ENCODE peak calls at places on chromosomes 7 and 10, in nine cellular contexts. One of them, this sample, is unnamed.

GRCh38 chr10:87761892-87762291 is 56.1 kb downstream of the ATAD1 start:
- DNase-seq in pancreas: no peak
- DNase-seq in HFFc6: peak; percentile 57
- DNase-seq in Kasumi-1: peak; percentile 35
- DNase-seq in stimulated activated CD8-positive, alpha-beta memory T cell treated with anti-CD3 and anti-CD28 coated beads, Interleukin-4, amount 100 ng/mL, for 24 hours: peak; percentile 4
- DNase-seq in stimulated activated CD4-positive, alpha-beta T cell treated with anti-CD3 and anti-CD28 coated beads, Interleukin-4, amount 100 ng/mL, for 48 hours: peak; percentile 44
- DNase-seq in fibroblast of lung: peak; percentile 79
- DNase-seq in renal cortical epithelial cell: peak; percentile 86
- DNase-seq in NCI-H1105: no peak
- DNase-seq in this sample: peak; percentile 39

GRCh38 chr10:123997486-123998196 is 95.8 kb downstream of the CHST15 start:
- DNase-seq in renal cortical epithelial cell: peak; percentile 95
- DNase-seq in stimulated activated CD8-positive, alpha-beta memory T cell treated with anti-CD3 and anti-CD28 coated beads, Interleukin-4, amount 100 ng/mL, for 24 hours: no peak
- DNase-seq in stimulated activated CD4-positive, alpha-beta T cell treated with anti-CD3 and anti-CD28 coated beads, Interleukin-4, amount 100 ng/mL, for 48 hours: no peak
- DNase-seq in NCI-H1105: no peak
- DNase-seq in HFFc6: peak; percentile 99
- DNase-seq in Kasumi-1: peak; percentile 34
- DNase-seq in fibroblast of lung: peak; percentile 99
- DNase-seq in pancreas: no peak
- DNase-seq in this sample: no peak

GRCh38 chr10:124798781-124799180 is 2.8 kb upstream of the ABRAXAS2 start:
- DNase-seq in Kasumi-1: no peak
- DNase-seq in renal cortical epithelial cell: no peak
- DNase-seq in stimulated activated CD4-positive, alpha-beta T cell treated with anti-CD3 and anti-CD28 coated beads, Interleukin-4, amount 100 ng/mL, for 48 hours: no peak
- DNase-seq in NCI-H1105: no peak
- DNase-seq in pancreas: no peak
- DNase-seq in stimulated activated CD8-positive, alpha-beta memory T cell treated with anti-CD3 and anti-CD28 coated beads, Interleukin-4, amount 100 ng/mL, for 24 hours: no peak
- DNase-seq in fibroblast of lung: no peak
- DNase-seq in HFFc6: no peak
- DNase-seq in this sample: no peak

GRCh38 chr10:112741830-112742402 is 208.1 kb upstream of the TCF7L2 start:
- DNase-seq in Kasumi-1: no peak
- DNase-seq in fibroblast of lung: no peak
- DNase-seq in stimulated activated CD8-positive, alpha-beta memory T cell treated with anti-CD3 and anti-CD28 coated beads, Interleukin-4, amount 100 ng/mL, for 24 hours: no peak
- DNase-seq in stimulated activated CD4-positive, alpha-beta T cell treated with anti-CD3 and anti-CD28 coated beads, Interleukin-4, amount 100 ng/mL, for 48 hours: no peak
- DNase-seq in NCI-H1105: no peak
- DNase-seq in renal cortical epithelial cell: peak; percentile 72
- DNase-seq in HFFc6: no peak
- DNase-seq in pancreas: no peak
- DNase-seq in this sample: no peak

GRCh38 chr7:25735674-25736242 is 416.2 kb upstream of the NFE2L3 start:
- DNase-seq in NCI-H1105: no peak
- DNase-seq in stimulated activated CD4-positive, alpha-beta T cell treated with anti-CD3 and anti-CD28 coated beads, Interleukin-4, amount 100 ng/mL, for 48 hours: no peak
- DNase-seq in fibroblast of lung: no peak
- DNase-seq in Kasumi-1: no peak
- DNase-seq in stimulated activated CD8-positive, alpha-beta memory T cell treated with anti-CD3 and anti-CD28 coated beads, Interleukin-4, amount 100 ng/mL, for 24 hours: no peak
- DNase-seq in pancreas: no peak
- DNase-seq in renal cortical epithelial cell: no peak
- DNase-seq in HFFc6: no peak
- DNase-seq in this sample: peak; percentile 37

GRCh38 chr7:135910393-135911036 is 66.6 kb downstream of the MTPN start:
- DNase-seq in stimulated activated CD8-positive, alpha-beta memory T cell treated with anti-CD3 and anti-CD28 coated beads, Interleukin-4, amount 100 ng/mL, for 24 hours: no peak
- DNase-seq in pancreas: no peak
- DNase-seq in fibroblast of lung: no peak
- DNase-seq in renal cortical epithelial cell: no peak
- DNase-seq in HFFc6: no peak
- DNase-seq in Kasumi-1: no peak
- DNase-seq in NCI-H1105: no peak
- DNase-seq in stimulated activated CD4-positive, alpha-beta T cell treated with anti-CD3 and anti-CD28 coated beads, Interleukin-4, amount 100 ng/mL, for 48 hours: no peak
- DNase-seq in this sample: no peak

GRCh38 chr7:96093435-96093834 is 228.5 kb downstream of the SLC25A13 start:
- DNase-seq in stimulated activated CD8-positive, alpha-beta memory T cell treated with anti-CD3 and anti-CD28 coated beads, Interleukin-4, amount 100 ng/mL, for 24 hours: no peak
- DNase-seq in HFFc6: peak; percentile 65
- DNase-seq in renal cortical epithelial cell: peak; percentile 82
- DNase-seq in pancreas: no peak
- DNase-seq in stimulated activated CD4-positive, alpha-beta T cell treated with anti-CD3 and anti-CD28 coated beads, Interleukin-4, amount 100 ng/mL, for 48 hours: no peak
- DNase-seq in NCI-H1105: no peak
- DNase-seq in Kasumi-1: no peak
- DNase-seq in fibroblast of lung: peak; percentile 91
- DNase-seq in this sample: no peak

GRCh38 chr7:43660141-43660540 is 69.2 kb downstream of the COA1 start:
- DNase-seq in stimulated activated CD8-positive, alpha-beta memory T cell treated with anti-CD3 and anti-CD28 coated beads, Interleukin-4, amount 100 ng/mL, for 24 hours: no peak
- DNase-seq in fibroblast of lung: no peak
- DNase-seq in HFFc6: no peak
- DNase-seq in stimulated activated CD4-positive, alpha-beta T cell treated with anti-CD3 and anti-CD28 coated beads, Interleukin-4, amount 100 ng/mL, for 48 hours: no peak
- DNase-seq in pancreas: no peak
- DNase-seq in renal cortical epithelial cell: no peak
- DNase-seq in NCI-H1105: no peak
- DNase-seq in Kasumi-1: no peak
- DNase-seq in this sample: no peak

GRCh38 chr7:103391150-103391549 is 43.7 kb downstream of the PSMC2 start:
- DNase-seq in HFFc6: no peak
- DNase-seq in fibroblast of lung: no peak
- DNase-seq in renal cortical epithelial cell: no peak
- DNase-seq in stimulated activated CD4-positive, alpha-beta T cell treated with anti-CD3 and anti-CD28 coated beads, Interleukin-4, amount 100 ng/mL, for 48 hours: no peak
- DNase-seq in pancreas: no peak
- DNase-seq in Kasumi-1: no peak
- DNase-seq in stimulated activated CD8-positive, alpha-beta memory T cell treated with anti-CD3 and anti-CD28 coated beads, Interleukin-4, amount 100 ng/mL, for 24 hours: no peak
- DNase-seq in NCI-H1105: no peak
- DNase-seq in this sample: no peak

GRCh38 chr7:22563621-22564241 is 63.7 kb upstream of the STEAP1B start:
- DNase-seq in fibroblast of lung: peak; percentile 74
- DNase-seq in Kasumi-1: no peak
- DNase-seq in HFFc6: no peak
- DNase-seq in stimulated activated CD8-positive, alpha-beta memory T cell treated with anti-CD3 and anti-CD28 coated beads, Interleukin-4, amount 100 ng/mL, for 24 hours: no peak
- DNase-seq in NCI-H1105: peak; percentile 56
- DNase-seq in renal cortical epithelial cell: peak; percentile 64
- DNase-seq in pancreas: no peak
- DNase-seq in stimulated activated CD4-positive, alpha-beta T cell treated with anti-CD3 and anti-CD28 coated beads, Interleukin-4, amount 100 ng/mL, for 48 hours: peak; percentile 27
- DNase-seq in this sample: no peak

GRCh38 chr7:33698692-33699128 is 206.6 kb upstream of the BMPER start:
- DNase-seq in Kasumi-1: no peak
- DNase-seq in fibroblast of lung: no peak
- DNase-seq in pancreas: no peak
- DNase-seq in stimulated activated CD8-positive, alpha-beta memory T cell treated with anti-CD3 and anti-CD28 coated beads, Interleukin-4, amount 100 ng/mL, for 24 hours: no peak
- DNase-seq in renal cortical epithelial cell: peak; percentile 83
- DNase-seq in stimulated activated CD4-positive, alpha-beta T cell treated with anti-CD3 and anti-CD28 coated beads, Interleukin-4, amount 100 ng/mL, for 48 hours: no peak
- DNase-seq in HFFc6: no peak
- DNase-seq in NCI-H1105: no peak
- DNase-seq in this sample: no peak

GRCh38 chr7:52475192-52475591 is 560.2 kb upstream of the POM121L12 start:
- DNase-seq in pancreas: no peak
- DNase-seq in stimulated activated CD8-positive, alpha-beta memory T cell treated with anti-CD3 and anti-CD28 coated beads, Interleukin-4, amount 100 ng/mL, for 24 hours: no peak
- DNase-seq in Kasumi-1: no peak
- DNase-seq in NCI-H1105: no peak
- DNase-seq in fibroblast of lung: no peak
- DNase-seq in stimulated activated CD4-positive, alpha-beta T cell treated with anti-CD3 and anti-CD28 coated beads, Interleukin-4, amount 100 ng/mL, for 48 hours: no peak
- DNase-seq in HFFc6: no peak
- DNase-seq in renal cortical epithelial cell: no peak
- DNase-seq in this sample: no peak

GRCh38 chr7:12731214-12731656 is 43.8 kb downstream of the ARL4A start:
- DNase-seq in HFFc6: peak; percentile 27
- DNase-seq in Kasumi-1: no peak
- DNase-seq in fibroblast of lung: no peak
- DNase-seq in renal cortical epithelial cell: peak; percentile 33
- DNase-seq in pancreas: no peak
- DNase-seq in stimulated activated CD4-positive, alpha-beta T cell treated with anti-CD3 and anti-CD28 coated beads, Interleukin-4, amount 100 ng/mL, for 48 hours: no peak
- DNase-seq in stimulated activated CD8-positive, alpha-beta memory T cell treated with anti-CD3 and anti-CD28 coated beads, Interleukin-4, amount 100 ng/mL, for 24 hours: no peak
- DNase-seq in NCI-H1105: no peak
- DNase-seq in this sample: peak; percentile 60

GRCh38 chr10:4626919-4627318 is 199.1 kb upstream of the AKR1E2 start:
- DNase-seq in pancreas: no peak
- DNase-seq in stimulated activated CD8-positive, alpha-beta memory T cell treated with anti-CD3 and anti-CD28 coated beads, Interleukin-4, amount 100 ng/mL, for 24 hours: no peak
- DNase-seq in Kasumi-1: no peak
- DNase-seq in HFFc6: no peak
- DNase-seq in NCI-H1105: no peak
- DNase-seq in fibroblast of lung: no peak
- DNase-seq in stimulated activated CD4-positive, alpha-beta T cell treated with anti-CD3 and anti-CD28 coated beads, Interleukin-4, amount 100 ng/mL, for 48 hours: no peak
- DNase-seq in renal cortical epithelial cell: no peak
- DNase-seq in this sample: no peak

GRCh38 chr7:77538186-77538907 is 1.3 kb downstream of the PTPN12 start:
- DNase-seq in pancreas: peak; percentile 78
- DNase-seq in stimulated activated CD4-positive, alpha-beta T cell treated with anti-CD3 and anti-CD28 coated beads, Interleukin-4, amount 100 ng/mL, for 48 hours: no peak
- DNase-seq in stimulated activated CD8-positive, alpha-beta memory T cell treated with anti-CD3 and anti-CD28 coated beads, Interleukin-4, amount 100 ng/mL, for 24 hours: no peak
- DNase-seq in fibroblast of lung: peak; percentile 91
- DNase-seq in NCI-H1105: peak; percentile 75
- DNase-seq in Kasumi-1: peak; percentile 32
- DNase-seq in HFFc6: peak; percentile 85
- DNase-seq in renal cortical epithelial cell: peak; percentile 90
- DNase-seq in this sample: peak; percentile 73

GRCh38 chr7:71389976-71390375 is 258.0 kb downstream of the GALNT17 start:
- DNase-seq in Kasumi-1: no peak
- DNase-seq in renal cortical epithelial cell: no peak
- DNase-seq in HFFc6: no peak
- DNase-seq in NCI-H1105: no peak
- DNase-seq in fibroblast of lung: no peak
- DNase-seq in pancreas: no peak
- DNase-seq in stimulated activated CD8-positive, alpha-beta memory T cell treated with anti-CD3 and anti-CD28 coated beads, Interleukin-4, amount 100 ng/mL, for 24 hours: no peak
- DNase-seq in stimulated activated CD4-positive, alpha-beta T cell treated with anti-CD3 and anti-CD28 coated beads, Interleukin-4, amount 100 ng/mL, for 48 hours: no peak
- DNase-seq in this sample: no peak

GRCh38 chr7:139542308-139543151 is 19.0 kb downstream of the CLEC2L start:
- DNase-seq in fibroblast of lung: no peak
- DNase-seq in renal cortical epithelial cell: no peak
- DNase-seq in HFFc6: no peak
- DNase-seq in stimulated activated CD8-positive, alpha-beta memory T cell treated with anti-CD3 and anti-CD28 coated beads, Interleukin-4, amount 100 ng/mL, for 24 hours: no peak
- DNase-seq in NCI-H1105: no peak
- DNase-seq in stimulated activated CD4-positive, alpha-beta T cell treated with anti-CD3 and anti-CD28 coated beads, Interleukin-4, amount 100 ng/mL, for 48 hours: no peak
- DNase-seq in Kasumi-1: no peak
- DNase-seq in pancreas: no peak
- DNase-seq in this sample: no peak

GRCh38 chr10:97020452-97021400 is 165.0 kb downstream of the SLIT1 start:
- DNase-seq in stimulated activated CD8-positive, alpha-beta memory T cell treated with anti-CD3 and anti-CD28 coated beads, Interleukin-4, amount 100 ng/mL, for 24 hours: no peak
- DNase-seq in NCI-H1105: no peak
- DNase-seq in Kasumi-1: no peak
- DNase-seq in stimulated activated CD4-positive, alpha-beta T cell treated with anti-CD3 and anti-CD28 coated beads, Interleukin-4, amount 100 ng/mL, for 48 hours: no peak
- DNase-seq in renal cortical epithelial cell: no peak
- DNase-seq in pancreas: peak; percentile 81
- DNase-seq in HFFc6: no peak
- DNase-seq in fibroblast of lung: no peak
- DNase-seq in this sample: no peak

GRCh38 chr10:14648936-14649335 is 125.8 kb downstream of the FAM107B start:
- DNase-seq in HFFc6: no peak
- DNase-seq in pancreas: no peak
- DNase-seq in stimulated activated CD4-positive, alpha-beta T cell treated with anti-CD3 and anti-CD28 coated beads, Interleukin-4, amount 100 ng/mL, for 48 hours: no peak
- DNase-seq in fibroblast of lung: no peak
- DNase-seq in renal cortical epithelial cell: no peak
- DNase-seq in stimulated activated CD8-positive, alpha-beta memory T cell treated with anti-CD3 and anti-CD28 coated beads, Interleukin-4, amount 100 ng/mL, for 24 hours: no peak
- DNase-seq in NCI-H1105: no peak
- DNase-seq in Kasumi-1: no peak
- DNase-seq in this sample: no peak

GRCh38 chr10:69220041-69220451 is at the start of gene HKDC1:
- DNase-seq in NCI-H1105: no peak
- DNase-seq in stimulated activated CD4-positive, alpha-beta T cell treated with anti-CD3 and anti-CD28 coated beads, Interleukin-4, amount 100 ng/mL, for 48 hours: no peak
- DNase-seq in stimulated activated CD8-positive, alpha-beta memory T cell treated with anti-CD3 and anti-CD28 coated beads, Interleukin-4, amount 100 ng/mL, for 24 hours: no peak
- DNase-seq in HFFc6: no peak
- DNase-seq in fibroblast of lung: no peak
- DNase-seq in renal cortical epithelial cell: peak; percentile 93
- DNase-seq in pancreas: peak; percentile 56
- DNase-seq in Kasumi-1: no peak
- DNase-seq in this sample: no peak

GRCh38 chr7:66741-67140 is 125.6 kb upstream of the FAM20C start:
- DNase-seq in fibroblast of lung: no peak
- DNase-seq in Kasumi-1: no peak
- DNase-seq in HFFc6: no peak
- DNase-seq in stimulated activated CD8-positive, alpha-beta memory T cell treated with anti-CD3 and anti-CD28 coated beads, Interleukin-4, amount 100 ng/mL, for 24 hours: no peak
- DNase-seq in NCI-H1105: no peak
- DNase-seq in stimulated activated CD4-positive, alpha-beta T cell treated with anti-CD3 and anti-CD28 coated beads, Interleukin-4, amount 100 ng/mL, for 48 hours: no peak
- DNase-seq in renal cortical epithelial cell: no peak
- DNase-seq in pancreas: peak; percentile 31
- DNase-seq in this sample: no peak

GRCh38 chr7:112573302-112574039 is 92.7 kb downstream of the LSMEM1 start:
- DNase-seq in fibroblast of lung: peak; percentile 32
- DNase-seq in HFFc6: no peak
- DNase-seq in Kasumi-1: no peak
- DNase-seq in stimulated activated CD8-positive, alpha-beta memory T cell treated with anti-CD3 and anti-CD28 coated beads, Interleukin-4, amount 100 ng/mL, for 24 hours: no peak
- DNase-seq in pancreas: no peak
- DNase-seq in renal cortical epithelial cell: peak; percentile 50
- DNase-seq in stimulated activated CD4-positive, alpha-beta T cell treated with anti-CD3 and anti-CD28 coated beads, Interleukin-4, amount 100 ng/mL, for 48 hours: no peak
- DNase-seq in NCI-H1105: no peak
- DNase-seq in this sample: no peak

This sample was measured in KBM-7.